ENCODE peak calls at places on chromosomes 11 and 22, in ten cellular contexts. Z is Calu3, B is astrocyte, Y is HL-60, X is A549, J is progenitor cell of endocrine pancreas, L is fibroblast of lung, N is brain microvascular endothelial cell, G is GM10248, F is tibial nerve. V is an unnamed sample.

GRCh38 chr22:39207141-39208012 is 37.4 kb downstream of the PDGFB start:
- DNase-seq in Z (peak), B (peak), Y (no peak), X (no peak), J (no peak), L (peak), N (no peak), G (no peak), F (no peak), V (no peak)

GRCh38 chr11:98568011-98568410 is 452.7 kb upstream of the CNTN5 start:
- DNase-seq in Z (no peak), B (peak), Y (no peak), X (no peak), J (no peak), L (peak), N (peak), G (no peak), F (no peak), V (no peak)

GRCh38 chr22:27537481-27537891 is 264.1 kb downstream of the MN1 start:
- DNase-seq in Z (no peak), B (no peak), Y (no peak), X (no peak), J (no peak), L (peak), N (no peak), G (no peak), F (no peak), V (no peak)

GRCh38 chr11:12185914-12186313 is 75.5 kb downstream of the MICAL2 start:
- DNase-seq in Z (no peak), B (peak), Y (no peak), X (no peak), J (no peak), L (peak), N (no peak), G (no peak), F (no peak), V (no peak)

GRCh38 chr22:20725987-20726558 is 47.8 kb upstream of the SERPIND1 start:
- DNase-seq in Z (no peak), B (peak), Y (no peak), X (no peak), J (no peak), L (no peak), N (no peak), G (no peak), F (no peak), V (no peak)

GRCh38 chr11:61890536-61891330 is 612 bp downstream of the FADS3 start:
- DNase-seq in Z (peak), B (peak), Y (peak), X (peak), J (peak), L (peak), N (peak), G (no peak), F (no peak), V (peak)

GRCh38 chr22:27377501-27377900 is 424.1 kb downstream of the MN1 start:
- DNase-seq in Z (no peak), B (no peak), Y (no peak), X (no peak), J (no peak), L (no peak), N (no peak), G (no peak), F (no peak), V (no peak)

GRCh38 chr22:17896552-17896951 is 122.3 kb upstream of the BID start:
- DNase-seq in Z (no peak), B (no peak), Y (no peak), X (peak), J (peak), L (peak), N (no peak), G (no peak), F (no peak), V (peak)

GRCh38 chr11:64924910-64925284 is 408 bp downstream of the PPP2R5B start:
- DNase-seq in Z (no peak), B (no peak), Y (no peak), X (no peak), J (no peak), L (no peak), N (no peak), G (peak), F (no peak), V (no peak)

GRCh38 chr11:82864268-82864667 is 36.0 kb downstream of the PRCP start:
- DNase-seq in Z (peak), B (peak), Y (peak), X (peak), J (peak), L (peak), N (peak), G (peak), F (peak), V (peak)

GRCh38 chr11:15901790-15902189 is 454.6 kb downstream of the SOX6 start:
- DNase-seq in Z (peak), B (no peak), Y (no peak), X (peak), J (no peak), L (no peak), N (no peak), G (no peak), F (no peak), V (no peak)

GRCh38 chr11:66043008-66043906 is 5.7 kb downstream of the GAL3ST3 start:
- DNase-seq in Z (no peak), B (no peak), Y (no peak), X (no peak), J (no peak), L (no peak), N (no peak), G (no peak), F (no peak), V (no peak)

GRCh38 chr11:103294516-103294915 is 185.3 kb downstream of the DYNC2H1 start:
- DNase-seq in Z (no peak), B (no peak), Y (no peak), X (no peak), J (no peak), L (no peak), N (no peak), G (no peak), F (no peak), V (no peak)

GRCh38 chr22:29306830-29307657 is 594 bp downstream of the GAS2L1 start:
- DNase-seq in Z (peak), B (no peak), Y (no peak), X (peak), J (peak), L (peak), N (peak), G (peak), F (peak), V (peak)
- TF ChIP-seq CTCF in Z (no peak), B (no peak), Y (no peak), X (peak), J (no peak), L (no peak), N (peak), G (no peak), F (no peak), V (no peak)

GRCh38 chr11:31246451-31247165 is 122.9 kb downstream of the DCDC1 start:
- DNase-seq in Z (no peak), B (peak), Y (no peak), X (no peak), J (no peak), L (peak), N (no peak), G (no peak), F (no peak), V (no peak)

GRCh38 chr11:31254411-31254810 is 115.1 kb downstream of the DCDC1 start:
- DNase-seq in Z (no peak), B (peak), Y (no peak), X (no peak), J (no peak), L (peak), N (no peak), G (no peak), F (no peak), V (no peak)

GRCh38 chr11:31248768-31249167 is 120.8 kb downstream of the DCDC1 start:
- DNase-seq in Z (no peak), B (no peak), Y (no peak), X (no peak), J (no peak), L (no peak), N (no peak), G (no peak), F (no peak), V (no peak)
- TF ChIP-seq CTCF in Z (no peak), B (no peak), Y (no peak), X (no peak), J (no peak), L (no peak), N (no peak), G (no peak), F (no peak), V (no peak)

DNA sequence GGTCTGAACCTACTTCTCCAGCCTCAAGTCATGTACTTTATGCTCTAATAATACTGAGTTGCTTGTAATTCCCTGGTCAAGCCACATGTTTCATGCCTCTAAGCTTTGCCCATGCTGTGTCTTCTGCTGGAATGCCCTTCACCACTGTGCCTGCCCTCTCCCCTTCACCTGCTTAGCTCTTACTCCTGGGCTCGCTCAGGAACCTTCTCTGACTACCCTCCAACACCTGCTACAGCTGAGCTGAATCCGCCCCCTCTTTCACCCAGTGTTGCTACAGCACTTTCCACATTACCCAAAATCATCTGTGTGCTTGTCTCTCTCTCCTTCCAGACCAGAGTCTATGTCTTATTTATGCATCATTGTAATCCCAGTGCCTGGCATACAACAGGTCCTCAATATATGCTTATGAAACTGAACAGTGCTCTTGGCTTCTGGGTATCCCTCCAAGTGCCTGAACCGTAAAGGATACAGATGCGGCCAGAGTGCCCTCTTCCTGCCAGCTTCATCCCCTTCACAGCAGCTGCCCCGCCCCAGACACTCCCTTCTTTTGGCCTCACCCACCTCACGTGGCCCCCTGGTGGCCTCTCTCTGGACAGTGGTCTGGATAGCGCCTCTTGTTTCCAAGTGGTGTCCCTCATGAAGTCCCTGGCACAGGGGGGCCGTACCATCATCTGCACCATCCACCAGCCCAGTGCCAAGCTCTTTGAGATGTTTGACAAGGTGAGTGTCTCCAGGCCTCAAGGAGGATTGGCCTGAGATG is 7.1 kb downstream of the ABCG4 start:
- DNase-seq in Z (peak), B (no peak), Y (no peak), X (peak), J (no peak), L (no peak), N (no peak), G (no peak), F (no peak), V (peak)
- TF ChIP-seq CTCF in Z (no peak), B (no peak), Y (no peak), X (no peak), J (peak), L (no peak), N (peak), G (no peak), F (no peak), V (peak)

GRCh38 chr11:70135142-70136132 is 57.3 kb downstream of the ANO1 start:
- DNase-seq in Z (no peak), B (no peak), Y (no peak), X (no peak), J (no peak), L (peak), N (peak), G (no peak), F (no peak), V (no peak)
- TF ChIP-seq CTCF in Z (no peak), B (no peak), Y (no peak), X (no peak), J (no peak), L (no peak), N (no peak), G (no peak), F (no peak), V (no peak)

GRCh38 chr11:810040-810567 is 337 bp downstream of the RPLP2 start:
- DNase-seq in Z (no peak), B (no peak), Y (no peak), X (no peak), J (no peak), L (no peak), N (no peak), G (no peak), F (no peak), V (peak)

GRCh38 chr11:813037-813436 is 3.3 kb downstream of the RPLP2 start:
- DNase-seq in Z (no peak), B (no peak), Y (no peak), X (no peak), J (no peak), L (no peak), N (no peak), G (no peak), F (no peak), V (no peak)

GRCh38 chr11:813440-814096 is 3.8 kb downstream of the RPLP2 start:
- DNase-seq in Z (no peak), B (no peak), Y (no peak), X (no peak), J (no peak), L (no peak), N (no peak), G (no peak), F (no peak), V (peak)

GRCh38 chr11:812390-812789 is 2.6 kb downstream of the RPLP2 start:
- DNase-seq in Z (no peak), B (no peak), Y (no peak), X (no peak), J (no peak), L (no peak), N (no peak), G (no peak), F (no peak), V (no peak)

DNA sequence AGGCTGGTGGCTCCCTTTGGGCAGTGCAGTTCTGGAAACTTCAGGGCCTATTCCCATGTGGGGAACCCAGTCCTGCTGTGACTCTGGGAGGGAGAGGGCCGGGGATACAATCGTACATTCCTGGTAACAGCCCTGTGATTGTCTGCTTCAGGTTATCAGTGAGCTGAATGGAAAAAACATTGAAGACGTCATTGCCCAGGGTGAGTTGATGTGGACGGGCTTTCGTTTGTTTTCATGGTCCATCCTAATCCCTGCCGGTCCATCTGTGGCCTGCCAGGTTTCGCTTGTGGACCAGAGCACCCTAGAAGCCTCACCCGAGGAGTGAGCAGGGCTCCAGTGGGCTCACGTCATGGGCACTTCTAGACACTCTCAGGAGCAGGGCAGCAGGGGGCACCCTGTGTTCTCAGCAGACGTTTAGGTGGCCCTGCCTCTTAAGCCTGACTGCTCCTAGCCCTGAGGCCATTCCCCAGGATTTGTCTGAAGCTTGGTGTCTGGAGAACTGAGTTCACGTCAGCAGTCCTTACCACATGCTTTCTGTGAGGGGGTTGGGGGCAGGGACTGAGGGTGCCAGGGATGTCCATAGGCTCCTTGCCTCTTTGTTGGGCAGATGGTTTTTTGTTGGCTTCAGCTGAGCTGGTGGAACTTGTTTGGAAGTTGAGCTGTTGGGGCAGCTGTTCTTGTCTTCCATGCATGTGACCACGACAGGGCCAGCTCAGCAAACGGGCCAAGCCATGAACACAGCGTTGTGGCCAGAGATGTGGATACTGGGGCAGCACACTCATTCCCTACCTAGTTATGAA is 1.9 kb downstream of the RPLP2 start:
- DNase-seq in Z (no peak), B (no peak), Y (no peak), X (no peak), J (no peak), L (no peak), N (no peak), G (no peak), F (no peak), V (no peak)
- TF ChIP-seq CTCF in Z (no peak), B (no peak), Y (no peak), X (no peak), J (no peak), L (no peak), N (peak), G (no peak), F (no peak), V (no peak)

GRCh38 chr11:131145806-131146205 is 224.6 kb upstream of the NTM start:
- DNase-seq in Z (no peak), B (no peak), Y (no peak), X (no peak), J (no peak), L (no peak), N (no peak), G (no peak), F (no peak), V (no peak)
- TF ChIP-seq CTCF in Z (no peak), B (no peak), Y (no peak), X (no peak), J (no peak), L (no peak), N (no peak), G (no peak), F (no peak), V (no peak)

V was measured in glutamatergic neuron.